ENCODE peak calls at places on chromosomes 3 and 15, in four cellular contexts. One of them, this sample, is unnamed.

GRCh38 chr15:96494530-96494929 is 164.0 kb downstream of the NR2F2 start:
- DNase-seq in IMR-90: no peak
- DNase-seq in H9: no peak
- DNase-seq in mesendoderm: no peak
- DNase-seq in this sample: no peak

GRCh38 chr3:50158747-50159146 is 3.6 kb downstream of the SEMA3F start:
- DNase-seq in IMR-90: no peak
- DNase-seq in mesendoderm: no peak
- DNase-seq in H9: no peak
- DNase-seq in this sample: no peak

GRCh38 chr3:71975573-71975972 is 190.6 kb upstream of the PROK2 start:
- DNase-seq in H9: no peak
- DNase-seq in mesendoderm: no peak
- DNase-seq in IMR-90: no peak
- DNase-seq in this sample: no peak

GRCh38 chr3:33047842-33048834 is 48.8 kb downstream of the GLB1 start:
- DNase-seq in IMR-90: no peak
- DNase-seq in H9: no peak
- DNase-seq in mesendoderm: no peak
- DNase-seq in this sample: no peak

GRCh38 chr15:48671381-48672022 is 26.0 kb upstream of the FBN1 start:
- DNase-seq in mesendoderm: peak; percentile 19
- DNase-seq in H9: no peak
- DNase-seq in IMR-90: peak; percentile 89
- DNase-seq in this sample: no peak

GRCh38 chr3:39668420-39668819 is 141.0 kb upstream of the MYRIP start:
- DNase-seq in H9: no peak
- DNase-seq in mesendoderm: peak; percentile 66
- DNase-seq in IMR-90: peak; percentile 38
- DNase-seq in this sample: peak; percentile 37

GRCh38 chr15:62549345-62549970 is 384.4 kb upstream of the C2CD4B start:
- DNase-seq in H9: no peak
- DNase-seq in mesendoderm: peak; percentile 65
- DNase-seq in IMR-90: peak; percentile 33
- DNase-seq in this sample: peak; percentile 45

GRCh38 chr15:87639305-87640011 is 617.1 kb downstream of the NTRK3 start:
- DNase-seq in IMR-90: no peak
- DNase-seq in H9: no peak
- DNase-seq in mesendoderm: peak; percentile 68
- DNase-seq in this sample: no peak

GRCh38 chr3:182596673-182597410 is 196.5 kb upstream of the ATP11B start:
- DNase-seq in H9: no peak
- DNase-seq in mesendoderm: no peak
- DNase-seq in IMR-90: no peak
- DNase-seq in this sample: no peak

GRCh38 chr3:23105048-23105447 is 98.1 kb upstream of the UBE2E2 start:
- DNase-seq in mesendoderm: no peak
- DNase-seq in IMR-90: no peak
- DNase-seq in H9: no peak
- DNase-seq in this sample: no peak

GRCh38 chr3:126569390-126569975 is 10.8 kb upstream of the C3orf22 start:
- DNase-seq in mesendoderm: no peak
- DNase-seq in H9: no peak
- DNase-seq in IMR-90: no peak
- DNase-seq in this sample: no peak

GRCh38 chr3:175266993-175267960 is 408.1 kb downstream of the NAALADL2 start:
- DNase-seq in H9: no peak
- DNase-seq in IMR-90: peak; percentile 84
- DNase-seq in mesendoderm: no peak
- DNase-seq in this sample: peak; percentile 30

GRCh38 chr3:72086051-72086711 is 301.2 kb upstream of the PROK2 start:
- DNase-seq in mesendoderm: no peak
- DNase-seq in IMR-90: peak; percentile 6
- DNase-seq in H9: no peak
- DNase-seq in this sample: peak; percentile 50

GRCh38 chr3:152458023-152458724 is 189.4 kb downstream of the MBNL1 start:
- DNase-seq in mesendoderm: no peak
- DNase-seq in H9: no peak
- DNase-seq in IMR-90: no peak
- DNase-seq in this sample: no peak

GRCh38 chr3:38601971-38602550 is 47.4 kb downstream of the SCN5A start:
- DNase-seq in H9: no peak
- DNase-seq in IMR-90: no peak
- DNase-seq in mesendoderm: peak; percentile 66
- DNase-seq in this sample: no peak

GRCh38 chr3:127214990-127215389 is 22.1 kb downstream of the PRR23E start:
- DNase-seq in H9: no peak
- DNase-seq in IMR-90: no peak
- DNase-seq in mesendoderm: peak; percentile 14
- DNase-seq in this sample: no peak

GRCh38 chr3:108804437-108804836 is 18.1 kb upstream of the TRAT1 start:
- DNase-seq in H9: no peak
- DNase-seq in mesendoderm: no peak
- DNase-seq in IMR-90: no peak
- DNase-seq in this sample: no peak

GRCh38 chr15:38130739-38131498 is 121.7 kb upstream of the SPRED1 start:
- DNase-seq in IMR-90: peak; percentile 98
- DNase-seq in mesendoderm: peak; percentile 47
- DNase-seq in H9: no peak
- DNase-seq in this sample: peak; percentile 96

GRCh38 chr15:39407116-39407515 is 173.8 kb upstream of the THBS1 start:
- DNase-seq in H9: no peak
- DNase-seq in mesendoderm: no peak
- DNase-seq in IMR-90: peak; percentile 54
- DNase-seq in this sample: no peak

GRCh38 chr3:53843195-53844177 is 2.7 kb downstream of the CHDH start:
- DNase-seq in H9: no peak
- DNase-seq in mesendoderm: no peak
- DNase-seq in IMR-90: no peak
- DNase-seq in this sample: no peak

GRCh38 chr15:101327147-101327740 is 32.2 kb upstream of the SNRPA1 start:
- DNase-seq in IMR-90: no peak
- DNase-seq in H9: no peak
- DNase-seq in mesendoderm: no peak
- DNase-seq in this sample: no peak

GRCh38 chr15:96428742-96429141 is 98.2 kb downstream of the NR2F2 start:
- DNase-seq in H9: no peak
- DNase-seq in IMR-90: peak; percentile 96
- DNase-seq in mesendoderm: peak; percentile 34
- DNase-seq in this sample: peak; percentile 77

GRCh38 chr15:44536298-44536961 is 517 bp upstream of the EIF3J start:
- DNase-seq in mesendoderm: peak; percentile 97
- DNase-seq in IMR-90: peak; percentile 68
- DNase-seq in H9: peak; percentile 96
- DNase-seq in this sample: peak; percentile 92

GRCh38 chr3:126447456-126448106 is 28.1 kb downstream of the ZXDC start:
- DNase-seq in H9: no peak
- DNase-seq in IMR-90: peak; percentile 13
- DNase-seq in mesendoderm: no peak
- DNase-seq in this sample: no peak

GRCh38 chr15:77473328-77473727 is 52.6 kb downstream of the HMG20A start:
- DNase-seq in IMR-90: no peak
- DNase-seq in mesendoderm: no peak
- DNase-seq in H9: no peak
- DNase-seq in this sample: no peak

GRCh38 chr3:46024131-46024530 is 3.2 kb downstream of the XCR1 start:
- DNase-seq in H9: no peak
- DNase-seq in mesendoderm: no peak
- DNase-seq in IMR-90: no peak
- DNase-seq in this sample: no peak

GRCh38 chr3:57810048-57810447 is 53.9 kb downstream of the SLMAP start:
- DNase-seq in mesendoderm: no peak
- DNase-seq in H9: no peak
- DNase-seq in IMR-90: no peak
- DNase-seq in this sample: no peak

GRCh38 chr3:57809609-57809968 is 53.5 kb downstream of the SLMAP start:
- DNase-seq in mesendoderm: no peak
- DNase-seq in IMR-90: no peak
- DNase-seq in H9: no peak
- DNase-seq in this sample: no peak

GRCh38 chr3:57805674-57806073 is 49.6 kb downstream of the SLMAP start:
- DNase-seq in IMR-90: peak; percentile 89
- DNase-seq in mesendoderm: peak; percentile 95
- DNase-seq in H9: no peak
- DNase-seq in this sample: peak; percentile 67

GRCh38 chr3:57810471-57811144 is 54.5 kb downstream of the SLMAP start:
- DNase-seq in H9: no peak
- DNase-seq in IMR-90: no peak
- DNase-seq in mesendoderm: no peak
- DNase-seq in this sample: no peak

DNA sequence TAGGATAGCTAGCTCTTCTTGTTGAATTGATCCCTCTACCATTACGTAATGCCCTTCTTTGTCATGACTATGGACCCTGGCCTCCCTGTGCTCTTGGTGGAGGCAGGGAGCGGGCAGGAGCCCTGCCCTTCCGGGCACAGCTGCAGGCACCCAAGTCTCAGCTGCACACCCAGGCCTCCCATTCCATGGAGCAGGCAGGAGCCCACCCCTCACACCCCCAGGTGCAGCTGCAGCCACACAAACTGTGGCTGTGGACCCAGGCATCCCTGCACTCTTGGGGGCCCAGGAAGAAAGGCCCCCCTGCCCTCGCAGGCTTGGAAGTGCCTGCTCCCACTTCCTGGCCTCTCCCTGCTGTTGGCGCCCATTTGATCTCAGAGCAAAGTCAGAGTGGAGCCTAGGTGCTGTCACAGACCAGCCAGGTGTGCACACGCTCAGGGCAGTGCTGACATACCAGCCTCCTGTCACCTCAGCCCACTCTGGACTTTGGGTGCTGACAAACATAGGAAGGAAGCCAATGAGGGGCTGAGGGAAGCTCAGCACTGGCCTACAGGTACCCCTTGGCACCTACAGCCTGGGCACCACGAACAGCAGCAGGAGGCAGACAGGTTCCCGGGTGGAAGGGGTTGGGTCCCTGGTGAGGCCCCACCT is 53.0 kb downstream of the SLMAP start:
- DNase-seq in IMR-90: no peak
- DNase-seq in mesendoderm: no peak
- DNase-seq in H9: no peak
- DNase-seq in this sample: no peak
- H3K18ac ChIP-seq in IMR-90: no peak overlapping the region
- H3K18ac ChIP-seq in mesendoderm: no peak overlapping the region
- H3K18ac ChIP-seq in H9: no peak overlapping the region
- H3K18ac ChIP-seq in this sample: no peak overlapping the region

GRCh38 chr15:89333011-89333860 is 1.4 kb downstream of the POLG start:
- DNase-seq in IMR-90: no peak
- DNase-seq in H9: no peak
- DNase-seq in mesendoderm: no peak
- DNase-seq in this sample: no peak
- H3K23ac ChIP-seq in IMR-90: peak overlapping the region; percentile 66
- H3K23ac ChIP-seq in H9: no peak overlapping the region
- H3K23ac ChIP-seq in mesendoderm: no peak overlapping the region
- H3K23ac ChIP-seq in this sample: no peak overlapping the region

GRCh38 chr3:172018364-172018763 is 21.0 kb upstream of the FNDC3B start:
- DNase-seq in H9: no peak
- DNase-seq in mesendoderm: no peak
- DNase-seq in IMR-90: no peak
- DNase-seq in this sample: no peak

GRCh38 chr3:172020763-172021162 is 18.6 kb upstream of the FNDC3B start:
- DNase-seq in H9: no peak
- DNase-seq in mesendoderm: no peak
- DNase-seq in IMR-90: no peak
- DNase-seq in this sample: no peak

GRCh38 chr3:172021859-172022258 is 17.5 kb upstream of the FNDC3B start:
- DNase-seq in IMR-90: no peak
- DNase-seq in mesendoderm: no peak
- DNase-seq in H9: no peak
- DNase-seq in this sample: no peak

GRCh38 chr3:172023915-172024314 is 15.5 kb upstream of the FNDC3B start:
- DNase-seq in IMR-90: no peak
- DNase-seq in H9: no peak
- DNase-seq in mesendoderm: no peak
- DNase-seq in this sample: no peak

DNA sequence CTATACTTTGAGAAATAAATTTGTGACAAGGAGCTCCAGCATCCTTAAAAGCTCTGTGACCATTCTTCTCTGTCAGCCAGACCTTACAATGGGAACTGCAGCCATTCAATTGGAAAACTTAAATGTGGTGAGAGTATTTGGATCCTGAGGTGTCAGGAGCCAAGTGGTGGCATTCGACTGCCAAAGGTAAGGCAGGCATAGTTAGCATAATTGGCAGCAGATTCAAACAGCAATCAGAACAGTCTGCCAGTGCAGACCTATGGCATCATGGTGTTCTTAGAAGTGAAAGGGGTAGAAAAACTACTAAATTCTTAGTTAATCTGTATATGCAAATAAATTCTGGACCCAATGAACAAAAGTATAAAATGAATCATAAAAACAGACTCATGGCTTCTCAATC is 18.2 kb upstream of the FNDC3B start:
- DNase-seq in mesendoderm: no peak
- DNase-seq in H9: no peak
- DNase-seq in IMR-90: no peak
- DNase-seq in this sample: no peak
- H3K18ac ChIP-seq in mesendoderm: no peak overlapping the region
- H3K18ac ChIP-seq in H9: no peak overlapping the region
- H3K18ac ChIP-seq in IMR-90: no peak overlapping the region
- H3K18ac ChIP-seq in this sample: no peak overlapping the region

GRCh38 chr3:52034651-52035050 is 21.7 kb downstream of the DUSP7 start:
- DNase-seq in IMR-90: no peak
- DNase-seq in mesendoderm: no peak
- DNase-seq in H9: no peak
- DNase-seq in this sample: no peak

GRCh38 chr3:52030725-52031330 is 25.5 kb downstream of the DUSP7 start:
- DNase-seq in IMR-90: no peak
- DNase-seq in H9: no peak
- DNase-seq in mesendoderm: no peak
- DNase-seq in this sample: no peak

GRCh38 chr3:52031896-52032295 is 24.5 kb downstream of the DUSP7 start:
- DNase-seq in IMR-90: no peak
- DNase-seq in H9: no peak
- DNase-seq in mesendoderm: no peak
- DNase-seq in this sample: no peak

GRCh38 chr3:52034212-52034611 is 22.2 kb downstream of the DUSP7 start:
- DNase-seq in IMR-90: no peak
- DNase-seq in H9: no peak
- DNase-seq in mesendoderm: no peak
- DNase-seq in this sample: no peak

DNA sequence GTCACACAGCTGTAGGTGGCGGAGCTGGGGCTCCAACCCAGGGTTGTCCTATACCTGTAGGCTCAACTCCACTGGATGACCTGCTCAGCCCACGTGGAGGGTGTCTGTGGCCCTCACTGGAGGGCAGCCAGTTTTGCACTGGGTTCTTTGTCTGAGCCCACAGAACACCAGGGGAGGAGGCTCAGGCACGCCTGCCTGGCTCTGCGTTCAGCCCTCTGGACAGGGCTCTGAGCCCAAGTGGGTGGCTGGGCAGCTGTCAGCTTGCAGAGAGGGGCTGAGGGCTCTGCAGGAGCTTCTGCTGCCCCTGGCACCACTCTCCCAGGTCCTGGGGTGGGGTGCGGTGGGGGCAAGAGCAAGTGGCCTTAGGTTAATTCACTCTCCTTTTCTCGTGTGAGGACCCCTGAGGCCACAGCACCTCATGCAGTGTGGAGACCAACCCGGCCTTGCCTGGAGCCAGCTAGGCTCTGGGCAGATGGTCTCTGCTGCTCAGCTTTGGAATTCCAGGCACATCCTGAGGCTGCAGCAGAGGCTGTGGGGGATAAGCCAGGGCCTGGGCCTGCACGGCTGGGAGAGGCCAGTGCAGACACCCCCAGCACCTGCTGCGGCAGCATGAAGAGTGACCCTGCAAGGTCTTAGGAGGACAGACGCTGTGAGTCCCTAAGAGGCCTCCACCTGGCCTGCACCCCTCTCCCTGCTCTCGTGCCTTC is 23.5 kb downstream of the DUSP7 start:
- DNase-seq in H9: no peak
- DNase-seq in mesendoderm: no peak
- DNase-seq in IMR-90: no peak
- DNase-seq in this sample: no peak
- H3K23ac ChIP-seq in H9: no peak overlapping the region
- H3K23ac ChIP-seq in mesendoderm: no peak overlapping the region
- H3K23ac ChIP-seq in IMR-90: no peak overlapping the region
- H3K23ac ChIP-seq in this sample: no peak overlapping the region

This sample was measured in mesenchymal stem cell.